ENCODE peak calls at places on chromosomes 16 and 17, in eight cellular contexts. One of them, this sample, is unnamed.

GRCh38 chr17:2084129-2084765 is 29.3 kb downstream of the HIC1 start:
- DNase-seq in RWPE1: peak
- DNase-seq in tibial nerve: peak
- DNase-seq in sciatic nerve: peak
- DNase-seq in stimulated activated CD4-positive, alpha-beta T cell treated with anti-CD3 and anti-CD28 coated beads, TNF-alpha, amount 100 ng/mL, for 48 hours: no peak
- DNase-seq in HEK293T: no peak
- DNase-seq in iris pigment epithelial cell: peak
- DNase-seq in substantia nigra: no peak
- DNase-seq in this sample: no peak

GRCh38 chr17:80195141-80195540 is 25.0 kb downstream of the SGSH start:
- DNase-seq in RWPE1: no peak
- DNase-seq in tibial nerve: no peak
- DNase-seq in sciatic nerve: no peak
- DNase-seq in stimulated activated CD4-positive, alpha-beta T cell treated with anti-CD3 and anti-CD28 coated beads, TNF-alpha, amount 100 ng/mL, for 48 hours: no peak
- DNase-seq in HEK293T: no peak
- DNase-seq in iris pigment epithelial cell: no peak
- DNase-seq in substantia nigra: no peak
- DNase-seq in this sample: no peak

GRCh38 chr16:51982715-51983680 is 563.9 kb downstream of the TOX3 start:
- DNase-seq in RWPE1: peak
- DNase-seq in tibial nerve: peak
- DNase-seq in sciatic nerve: no peak
- DNase-seq in stimulated activated CD4-positive, alpha-beta T cell treated with anti-CD3 and anti-CD28 coated beads, TNF-alpha, amount 100 ng/mL, for 48 hours: no peak
- DNase-seq in HEK293T: peak
- DNase-seq in iris pigment epithelial cell: peak
- DNase-seq in substantia nigra: peak
- DNase-seq in this sample: peak

GRCh38 chr16:48611329-48612137 is 1.6 kb upstream of the N4BP1 start:
- DNase-seq in RWPE1: peak
- DNase-seq in tibial nerve: no peak
- DNase-seq in sciatic nerve: no peak
- DNase-seq in stimulated activated CD4-positive, alpha-beta T cell treated with anti-CD3 and anti-CD28 coated beads, TNF-alpha, amount 100 ng/mL, for 48 hours: peak
- DNase-seq in HEK293T: no peak
- DNase-seq in iris pigment epithelial cell: no peak
- DNase-seq in substantia nigra: no peak
- DNase-seq in this sample: no peak

GRCh38 chr16:85735225-85735722 is 15.6 kb downstream of the C16orf74 start:
- DNase-seq in RWPE1: no peak
- DNase-seq in tibial nerve: no peak
- DNase-seq in sciatic nerve: no peak
- DNase-seq in stimulated activated CD4-positive, alpha-beta T cell treated with anti-CD3 and anti-CD28 coated beads, TNF-alpha, amount 100 ng/mL, for 48 hours: peak
- DNase-seq in HEK293T: no peak
- DNase-seq in iris pigment epithelial cell: no peak
- DNase-seq in substantia nigra: no peak
- DNase-seq in this sample: no peak

GRCh38 chr16:75198135-75198600 is 8.8 kb downstream of the CTRB2 start:
- DNase-seq in RWPE1: no peak
- DNase-seq in tibial nerve: no peak
- DNase-seq in sciatic nerve: peak
- DNase-seq in stimulated activated CD4-positive, alpha-beta T cell treated with anti-CD3 and anti-CD28 coated beads, TNF-alpha, amount 100 ng/mL, for 48 hours: no peak
- DNase-seq in HEK293T: no peak
- DNase-seq in iris pigment epithelial cell: peak
- DNase-seq in substantia nigra: no peak
- DNase-seq in this sample: no peak

GRCh38 chr17:75475144-75475835 is 18.9 kb downstream of the TMEM94 start:
- DNase-seq in RWPE1: no peak
- DNase-seq in tibial nerve: no peak
- DNase-seq in sciatic nerve: no peak
- DNase-seq in stimulated activated CD4-positive, alpha-beta T cell treated with anti-CD3 and anti-CD28 coated beads, TNF-alpha, amount 100 ng/mL, for 48 hours: no peak
- DNase-seq in HEK293T: no peak
- DNase-seq in iris pigment epithelial cell: no peak
- DNase-seq in substantia nigra: no peak
- DNase-seq in this sample: peak

GRCh38 chr17:64262422-64263260 is at the start of gene TEX2:
- DNase-seq in RWPE1: peak
- DNase-seq in tibial nerve: peak
- DNase-seq in sciatic nerve: peak
- DNase-seq in stimulated activated CD4-positive, alpha-beta T cell treated with anti-CD3 and anti-CD28 coated beads, TNF-alpha, amount 100 ng/mL, for 48 hours: peak
- DNase-seq in HEK293T: peak
- DNase-seq in iris pigment epithelial cell: peak
- DNase-seq in substantia nigra: peak
- DNase-seq in this sample: peak

GRCh38 chr16:48542966-48543365 is 67.0 kb downstream of the N4BP1 start:
- DNase-seq in RWPE1: no peak
- DNase-seq in tibial nerve: no peak
- DNase-seq in sciatic nerve: no peak
- DNase-seq in stimulated activated CD4-positive, alpha-beta T cell treated with anti-CD3 and anti-CD28 coated beads, TNF-alpha, amount 100 ng/mL, for 48 hours: no peak
- DNase-seq in HEK293T: no peak
- DNase-seq in iris pigment epithelial cell: no peak
- DNase-seq in substantia nigra: no peak
- DNase-seq in this sample: no peak

GRCh38 chr16:22206847-22207714 is 1.0 kb downstream of the EEF2K start:
- DNase-seq in RWPE1: peak
- DNase-seq in tibial nerve: peak
- DNase-seq in sciatic nerve: peak
- DNase-seq in stimulated activated CD4-positive, alpha-beta T cell treated with anti-CD3 and anti-CD28 coated beads, TNF-alpha, amount 100 ng/mL, for 48 hours: peak
- DNase-seq in HEK293T: no peak
- DNase-seq in iris pigment epithelial cell: peak
- DNase-seq in substantia nigra: peak
- DNase-seq in this sample: peak

GRCh38 chr17:32609085-32609484 is 122.3 kb downstream of the CDK5R1 start:
- DNase-seq in RWPE1: peak
- DNase-seq in tibial nerve: peak
- DNase-seq in sciatic nerve: no peak
- DNase-seq in stimulated activated CD4-positive, alpha-beta T cell treated with anti-CD3 and anti-CD28 coated beads, TNF-alpha, amount 100 ng/mL, for 48 hours: peak
- DNase-seq in HEK293T: no peak
- DNase-seq in iris pigment epithelial cell: no peak
- DNase-seq in substantia nigra: peak
- DNase-seq in this sample: peak

GRCh38 chr16:82884320-82884898 is 257.6 kb downstream of the CDH13 start:
- DNase-seq in RWPE1: no peak
- DNase-seq in tibial nerve: no peak
- DNase-seq in sciatic nerve: no peak
- DNase-seq in stimulated activated CD4-positive, alpha-beta T cell treated with anti-CD3 and anti-CD28 coated beads, TNF-alpha, amount 100 ng/mL, for 48 hours: no peak
- DNase-seq in HEK293T: no peak
- DNase-seq in iris pigment epithelial cell: no peak
- DNase-seq in substantia nigra: no peak
- DNase-seq in this sample: no peak

GRCh38 chr17:76546556-76547182 is 6.8 kb downstream of the PRCD start:
- DNase-seq in RWPE1: peak
- DNase-seq in tibial nerve: no peak
- DNase-seq in sciatic nerve: no peak
- DNase-seq in stimulated activated CD4-positive, alpha-beta T cell treated with anti-CD3 and anti-CD28 coated beads, TNF-alpha, amount 100 ng/mL, for 48 hours: no peak
- DNase-seq in HEK293T: no peak
- DNase-seq in iris pigment epithelial cell: peak
- DNase-seq in substantia nigra: no peak
- DNase-seq in this sample: peak

GRCh38 chr17:17243163-17243562 is 6.2 kb upstream of the FLCN start:
- DNase-seq in RWPE1: no peak
- DNase-seq in tibial nerve: no peak
- DNase-seq in sciatic nerve: no peak
- DNase-seq in stimulated activated CD4-positive, alpha-beta T cell treated with anti-CD3 and anti-CD28 coated beads, TNF-alpha, amount 100 ng/mL, for 48 hours: no peak
- DNase-seq in HEK293T: no peak
- DNase-seq in iris pigment epithelial cell: no peak
- DNase-seq in substantia nigra: no peak
- DNase-seq in this sample: no peak

GRCh38 chr17:48470388-48471034 is 40.5 kb upstream of the SKAP1 start:
- DNase-seq in RWPE1: no peak
- DNase-seq in tibial nerve: no peak
- DNase-seq in sciatic nerve: no peak
- DNase-seq in stimulated activated CD4-positive, alpha-beta T cell treated with anti-CD3 and anti-CD28 coated beads, TNF-alpha, amount 100 ng/mL, for 48 hours: no peak
- DNase-seq in HEK293T: no peak
- DNase-seq in iris pigment epithelial cell: peak
- DNase-seq in substantia nigra: no peak
- DNase-seq in this sample: peak

GRCh38 chr16:74449470-74449869 is 28.2 kb upstream of the CLEC18B start:
- DNase-seq in RWPE1: peak
- DNase-seq in tibial nerve: peak
- DNase-seq in sciatic nerve: no peak
- DNase-seq in stimulated activated CD4-positive, alpha-beta T cell treated with anti-CD3 and anti-CD28 coated beads, TNF-alpha, amount 100 ng/mL, for 48 hours: no peak
- DNase-seq in HEK293T: no peak
- DNase-seq in iris pigment epithelial cell: peak
- DNase-seq in substantia nigra: no peak
- DNase-seq in this sample: no peak

GRCh38 chr16:5633845-5634440 is 536.3 kb upstream of the EEF2KMT start:
- DNase-seq in RWPE1: peak
- DNase-seq in tibial nerve: no peak
- DNase-seq in sciatic nerve: no peak
- DNase-seq in stimulated activated CD4-positive, alpha-beta T cell treated with anti-CD3 and anti-CD28 coated beads, TNF-alpha, amount 100 ng/mL, for 48 hours: no peak
- DNase-seq in HEK293T: peak
- DNase-seq in iris pigment epithelial cell: peak
- DNase-seq in substantia nigra: no peak
- DNase-seq in this sample: peak

GRCh38 chr16:85750021-85750826 is 672 bp downstream of the C16orf74 start:
- DNase-seq in RWPE1: peak
- DNase-seq in tibial nerve: no peak
- DNase-seq in sciatic nerve: peak
- DNase-seq in stimulated activated CD4-positive, alpha-beta T cell treated with anti-CD3 and anti-CD28 coated beads, TNF-alpha, amount 100 ng/mL, for 48 hours: no peak
- DNase-seq in HEK293T: no peak
- DNase-seq in iris pigment epithelial cell: peak
- DNase-seq in substantia nigra: no peak
- DNase-seq in this sample: peak

GRCh38 chr17:17693253-17693954 is 12.1 kb downstream of the RAI1 start:
- DNase-seq in RWPE1: peak
- DNase-seq in tibial nerve: peak
- DNase-seq in sciatic nerve: peak
- DNase-seq in stimulated activated CD4-positive, alpha-beta T cell treated with anti-CD3 and anti-CD28 coated beads, TNF-alpha, amount 100 ng/mL, for 48 hours: no peak
- DNase-seq in HEK293T: no peak
- DNase-seq in iris pigment epithelial cell: no peak
- DNase-seq in substantia nigra: peak
- DNase-seq in this sample: peak

GRCh38 chr17:81578038-81578441 is 25.9 kb upstream of the FAAP100 start:
- DNase-seq in RWPE1: peak
- DNase-seq in tibial nerve: no peak
- DNase-seq in sciatic nerve: no peak
- DNase-seq in stimulated activated CD4-positive, alpha-beta T cell treated with anti-CD3 and anti-CD28 coated beads, TNF-alpha, amount 100 ng/mL, for 48 hours: no peak
- DNase-seq in HEK293T: no peak
- DNase-seq in iris pigment epithelial cell: no peak
- DNase-seq in substantia nigra: no peak
- DNase-seq in this sample: peak

GRCh38 chr17:67051155-67051538 is 6.8 kb downstream of the CACNG1 start:
- DNase-seq in RWPE1: no peak
- DNase-seq in tibial nerve: no peak
- DNase-seq in sciatic nerve: no peak
- DNase-seq in stimulated activated CD4-positive, alpha-beta T cell treated with anti-CD3 and anti-CD28 coated beads, TNF-alpha, amount 100 ng/mL, for 48 hours: no peak
- DNase-seq in HEK293T: no peak
- DNase-seq in iris pigment epithelial cell: no peak
- DNase-seq in substantia nigra: no peak
- DNase-seq in this sample: no peak

GRCh38 chr17:8499171-8499570 is 63.5 kb downstream of the NDEL1 start:
- DNase-seq in RWPE1: no peak
- DNase-seq in tibial nerve: no peak
- DNase-seq in sciatic nerve: no peak
- DNase-seq in stimulated activated CD4-positive, alpha-beta T cell treated with anti-CD3 and anti-CD28 coated beads, TNF-alpha, amount 100 ng/mL, for 48 hours: no peak
- DNase-seq in HEK293T: no peak
- DNase-seq in iris pigment epithelial cell: no peak
- DNase-seq in substantia nigra: no peak
- DNase-seq in this sample: no peak

GRCh38 chr17:31318298-31319190 is 2.9 kb downstream of the EVI2A start:
- DNase-seq in RWPE1: peak
- DNase-seq in tibial nerve: peak
- DNase-seq in sciatic nerve: peak
- DNase-seq in stimulated activated CD4-positive, alpha-beta T cell treated with anti-CD3 and anti-CD28 coated beads, TNF-alpha, amount 100 ng/mL, for 48 hours: peak
- DNase-seq in HEK293T: no peak
- DNase-seq in iris pigment epithelial cell: peak
- DNase-seq in substantia nigra: peak
- DNase-seq in this sample: peak

GRCh38 chr17:78708510-78708973 is 73.5 kb downstream of the CYTH1 start:
- DNase-seq in RWPE1: peak
- DNase-seq in tibial nerve: peak
- DNase-seq in sciatic nerve: peak
- DNase-seq in stimulated activated CD4-positive, alpha-beta T cell treated with anti-CD3 and anti-CD28 coated beads, TNF-alpha, amount 100 ng/mL, for 48 hours: peak
- DNase-seq in HEK293T: peak
- DNase-seq in iris pigment epithelial cell: peak
- DNase-seq in substantia nigra: peak
- DNase-seq in this sample: peak

GRCh38 chr16:31409433-31409832 is 16.3 kb downstream of the ITGAD start:
- DNase-seq in RWPE1: no peak
- DNase-seq in tibial nerve: no peak
- DNase-seq in sciatic nerve: no peak
- DNase-seq in stimulated activated CD4-positive, alpha-beta T cell treated with anti-CD3 and anti-CD28 coated beads, TNF-alpha, amount 100 ng/mL, for 48 hours: no peak
- DNase-seq in HEK293T: no peak
- DNase-seq in iris pigment epithelial cell: peak
- DNase-seq in substantia nigra: no peak
- DNase-seq in this sample: no peak

GRCh38 chr17:36602924-36603384 is 1.6 kb downstream of the MRM1 start:
- DNase-seq in RWPE1: peak
- DNase-seq in tibial nerve: peak
- DNase-seq in sciatic nerve: peak
- DNase-seq in stimulated activated CD4-positive, alpha-beta T cell treated with anti-CD3 and anti-CD28 coated beads, TNF-alpha, amount 100 ng/mL, for 48 hours: peak
- DNase-seq in HEK293T: peak
- DNase-seq in iris pigment epithelial cell: peak
- DNase-seq in substantia nigra: peak
- DNase-seq in this sample: peak

GRCh38 chr17:11269210-11269609 is 28.2 kb downstream of the SHISA6 start:
- DNase-seq in RWPE1: no peak
- DNase-seq in tibial nerve: no peak
- DNase-seq in sciatic nerve: no peak
- DNase-seq in stimulated activated CD4-positive, alpha-beta T cell treated with anti-CD3 and anti-CD28 coated beads, TNF-alpha, amount 100 ng/mL, for 48 hours: no peak
- DNase-seq in HEK293T: no peak
- DNase-seq in iris pigment epithelial cell: no peak
- DNase-seq in substantia nigra: no peak
- DNase-seq in this sample: no peak

GRCh38 chr16:68186877-68187276 is 49.0 kb downstream of the ESRP2 start:
- DNase-seq in RWPE1: no peak
- DNase-seq in tibial nerve: no peak
- DNase-seq in sciatic nerve: no peak
- DNase-seq in stimulated activated CD4-positive, alpha-beta T cell treated with anti-CD3 and anti-CD28 coated beads, TNF-alpha, amount 100 ng/mL, for 48 hours: no peak
- DNase-seq in HEK293T: no peak
- DNase-seq in iris pigment epithelial cell: no peak
- DNase-seq in substantia nigra: no peak
- DNase-seq in this sample: no peak

GRCh38 chr17:1529863-1530262 is 13.5 kb upstream of the INPP5K start:
- DNase-seq in RWPE1: no peak
- DNase-seq in tibial nerve: no peak
- DNase-seq in sciatic nerve: no peak
- DNase-seq in stimulated activated CD4-positive, alpha-beta T cell treated with anti-CD3 and anti-CD28 coated beads, TNF-alpha, amount 100 ng/mL, for 48 hours: no peak
- DNase-seq in HEK293T: no peak
- DNase-seq in iris pigment epithelial cell: no peak
- DNase-seq in substantia nigra: no peak
- DNase-seq in this sample: no peak

GRCh38 chr16:30565526-30565925 is 6.0 kb downstream of the ZNF688 start:
- DNase-seq in RWPE1: no peak
- DNase-seq in tibial nerve: no peak
- DNase-seq in sciatic nerve: no peak
- DNase-seq in stimulated activated CD4-positive, alpha-beta T cell treated with anti-CD3 and anti-CD28 coated beads, TNF-alpha, amount 100 ng/mL, for 48 hours: no peak
- DNase-seq in HEK293T: no peak
- DNase-seq in iris pigment epithelial cell: no peak
- DNase-seq in substantia nigra: no peak
- DNase-seq in this sample: no peak

GRCh38 chr16:71423016-71423415 is 18.8 kb downstream of the TLE7 start:
- DNase-seq in RWPE1: no peak
- DNase-seq in tibial nerve: no peak
- DNase-seq in sciatic nerve: no peak
- DNase-seq in stimulated activated CD4-positive, alpha-beta T cell treated with anti-CD3 and anti-CD28 coated beads, TNF-alpha, amount 100 ng/mL, for 48 hours: no peak
- DNase-seq in HEK293T: no peak
- DNase-seq in iris pigment epithelial cell: no peak
- DNase-seq in substantia nigra: no peak
- DNase-seq in this sample: no peak

GRCh38 chr17:32870027-32870670 is 6.8 kb downstream of the MYO1D start:
- DNase-seq in RWPE1: no peak
- DNase-seq in tibial nerve: peak
- DNase-seq in sciatic nerve: no peak
- DNase-seq in stimulated activated CD4-positive, alpha-beta T cell treated with anti-CD3 and anti-CD28 coated beads, TNF-alpha, amount 100 ng/mL, for 48 hours: no peak
- DNase-seq in HEK293T: no peak
- DNase-seq in iris pigment epithelial cell: no peak
- DNase-seq in substantia nigra: no peak
- DNase-seq in this sample: no peak

GRCh38 chr16:380837-381787 is 666 bp downstream of the PGAP6 start:
- DNase-seq in RWPE1: no peak
- DNase-seq in tibial nerve: no peak
- DNase-seq in sciatic nerve: peak
- DNase-seq in stimulated activated CD4-positive, alpha-beta T cell treated with anti-CD3 and anti-CD28 coated beads, TNF-alpha, amount 100 ng/mL, for 48 hours: no peak
- DNase-seq in HEK293T: peak
- DNase-seq in iris pigment epithelial cell: no peak
- DNase-seq in substantia nigra: no peak
- DNase-seq in this sample: peak

GRCh38 chr17:40648326-40648968 is 829 bp upstream of the SMARCE1 start:
- DNase-seq in RWPE1: no peak
- DNase-seq in tibial nerve: no peak
- DNase-seq in sciatic nerve: no peak
- DNase-seq in stimulated activated CD4-positive, alpha-beta T cell treated with anti-CD3 and anti-CD28 coated beads, TNF-alpha, amount 100 ng/mL, for 48 hours: no peak
- DNase-seq in HEK293T: peak
- DNase-seq in iris pigment epithelial cell: peak
- DNase-seq in substantia nigra: peak
- DNase-seq in this sample: no peak

This sample was measured in astrocyte of the hippocampus.